ENCODE peak calls at places on chromosomes 6 and 20, in eight cellular contexts. O is stimulated activated CD4-positive, alpha-beta T cell treated with anti-CD3 and anti-CD28 coated beads, Interleukin-4, amount 100 ng/mL, for 4 hours; R is C1 segment of cervical spinal cord; X is activated CD4-positive, alpha-beta T cell treated with anti-CD3 and anti-CD28 coated beads for 1 hour; V is IMR-90; G is HTR-8/SVneo; I is effector CD4-positive, alpha-beta T cell; T is pancreas. F is an unnamed sample.

GRCh38 chr6:54193560-54193959 is 82.3 kb downstream of the MLIP start:
- DNase-seq in T (no peak), R (no peak), G (no peak), I (no peak), O (no peak), V (no peak), X (no peak), F (no peak)

GRCh38 chr6:29845405-29846006 is 17.9 kb downstream of the HLA-G start:
- DNase-seq in T (no peak), O (peak; percentile 23), G (no peak), X (no peak), V (no peak), I (no peak), R (no peak), F (no peak)

GRCh38 chr6:24089741-24090140 is 36.3 kb upstream of the NRSN1 start:
- DNase-seq in X (no peak), I (no peak), T (no peak), R (no peak), V (no peak), O (no peak), G (no peak), F (no peak)

GRCh38 chr20:50624351-50625016 is 66.9 kb downstream of the RIPOR3 start:
- DNase-seq in R (no peak), T (no peak), V (no peak), I (no peak), X (no peak), O (no peak), G (no peak), F (peak; percentile 94)

GRCh38 chr6:33008944-33009861 is at the start of gene HLA-DOA:
- DNase-seq in T (no peak), V (peak; percentile 5), X (no peak), G (peak; percentile 43), I (no peak), R (no peak), O (no peak), F (no peak)

GRCh38 chr6:11432091-11432490 is 105.5 kb upstream of the TMEM170B start:
- DNase-seq in R (no peak), T (no peak), I (no peak), G (no peak), X (no peak), V (no peak), O (no peak), F (no peak)

GRCh38 chr6:36327226-36328009 is 9.3 kb downstream of the BNIP5 start:
- DNase-seq in I (no peak), X (no peak), R (no peak), O (no peak), T (no peak), G (no peak), V (no peak), F (peak; percentile 26)

GRCh38 chr6:77131426-77131825 is 331.9 kb downstream of the HTR1B start:
- DNase-seq in V (no peak), I (no peak), G (no peak), O (no peak), X (no peak), R (no peak), T (no peak), F (no peak)

GRCh38 chr20:49286689-49287551 is 9.1 kb upstream of the ZNFX1 start:
- DNase-seq in I (no peak), T (no peak), R (no peak), X (no peak), G (no peak), V (peak; percentile 36), O (no peak), F (no peak)

GRCh38 chr6:79810153-79810806 is 137.1 kb downstream of the ELOVL4 start:
- DNase-seq in R (no peak), T (no peak), G (no peak), O (no peak), X (no peak), I (no peak), V (no peak), F (peak; percentile 58)

GRCh38 chr6:85751374-85752055 is 108.8 kb upstream of the SYNCRIP start:
- DNase-seq in T (no peak), I (no peak), R (no peak), V (no peak), O (no peak), G (no peak), X (no peak), F (no peak)

GRCh38 chr6:4577406-4577805 is 198.8 kb upstream of the CDYL start:
- DNase-seq in V (peak; percentile 99), O (no peak), T (no peak), R (no peak), I (no peak), X (no peak), G (no peak), F (no peak)

GRCh38 chr6:42200035-42200434 is 5.3 kb upstream of the GUCA1B start:
- DNase-seq in X (no peak), R (no peak), V (peak; percentile 99), G (no peak), I (no peak), T (no peak), O (no peak), F (no peak)

GRCh38 chr6:170292778-170293164 is 1.9 kb upstream of the DLL1 start:
- DNase-seq in I (no peak), V (no peak), X (no peak), G (no peak), R (no peak), T (no peak), O (no peak), F (peak; percentile 50)

GRCh38 chr20:10137533-10137932 is 81.1 kb upstream of the SNAP25 start:
- DNase-seq in G (no peak), I (no peak), T (no peak), V (no peak), X (no peak), R (no peak), O (no peak), F (no peak)

GRCh38 chr20:45970646-45971424 is 1.2 kb downstream of the ZNF335 start:
- DNase-seq in G (no peak), I (no peak), T (no peak), V (peak; percentile 19), X (no peak), O (no peak), R (no peak), F (no peak)

GRCh38 chr20:51531141-51531710 is 11.3 kb downstream of the NFATC2 start:
- DNase-seq in X (peak; percentile 51), V (peak; percentile 36), R (no peak), O (peak; percentile 66), T (no peak), I (peak; percentile 69), G (no peak), F (no peak)

GRCh38 chr20:39108746-39109145 is 146.6 kb downstream of the DHX35 start:
- DNase-seq in O (no peak), I (no peak), X (no peak), V (peak; percentile 27), T (no peak), R (no peak), G (peak; percentile 36), F (no peak)

GRCh38 chr6:71531841-71532240 is 243.2 kb downstream of the OGFRL1 start:
- DNase-seq in O (no peak), V (no peak), R (no peak), G (no peak), I (no peak), X (no peak), T (no peak), F (no peak)

GRCh38 chr6:157644043-157644810 is 178.8 kb upstream of the SNX9 start:
- DNase-seq in I (no peak), X (peak; percentile 25), T (no peak), R (no peak), G (peak; percentile 21), O (peak; percentile 35), V (no peak), F (peak; percentile 77)

GRCh38 chr6:10416863-10417641 is 2.2 kb upstream of the TFAP2A start:
- DNase-seq in T (no peak), X (no peak), R (no peak), I (no peak), O (no peak), G (no peak), V (no peak), F (no peak)

GRCh38 chr6:125869427-125869826 is 78.7 kb downstream of the NCOA7 start:
- DNase-seq in G (no peak), I (no peak), T (no peak), V (no peak), R (no peak), O (no peak), X (no peak), F (no peak)

GRCh38 chr6:44701038-44701636 is 313.6 kb downstream of the CDC5L start:
- DNase-seq in V (no peak), I (no peak), R (no peak), X (no peak), G (no peak), O (no peak), T (no peak), F (no peak)

GRCh38 chr6:151539506-151540268 is 45.9 kb downstream of the CCDC170 start:
- DNase-seq in V (no peak), R (no peak), T (no peak), O (no peak), X (no peak), I (no peak), G (no peak), F (no peak)

GRCh38 chr20:25508083-25508770 is 77.1 kb downstream of the NINL start:
- DNase-seq in V (peak; percentile 85), X (no peak), T (no peak), G (peak; percentile 45), O (no peak), R (no peak), I (no peak), F (no peak)

GRCh38 chr6:38056361-38056760 is 236.8 kb downstream of the ZFAND3 start:
- DNase-seq in X (no peak), I (no peak), T (no peak), O (no peak), G (no peak), V (no peak), R (no peak), F (no peak)

GRCh38 chr6:170208651-170209353 is 82.1 kb downstream of the DLL1 start:
- DNase-seq in X (no peak), V (no peak), T (no peak), R (no peak), I (no peak), O (no peak), G (no peak), F (no peak)

GRCh38 chr20:40651121-40651520 is 37.9 kb downstream of the MAFB start:
- DNase-seq in T (no peak), I (no peak), R (no peak), G (peak; percentile 44), O (no peak), X (no peak), V (peak; percentile 8), F (no peak)

GRCh38 chr20:50305636-50306477 is 115.2 kb downstream of the CEBPB start:
- DNase-seq in I (no peak), G (no peak), T (peak; percentile 53), X (no peak), V (no peak), R (no peak), O (no peak), F (peak; percentile 94)

GRCh38 chr6:149473080-149474052 is 11.4 kb downstream of the ZC3H12D start:
- DNase-seq in O (no peak), R (no peak), X (no peak), V (no peak), I (no peak), G (no peak), T (no peak), F (peak; percentile 64)

GRCh38 chr6:13953061-13953705 is 28.4 kb downstream of the RNF182 start:
- DNase-seq in T (no peak), G (peak; percentile 12), O (no peak), R (no peak), I (no peak), X (no peak), V (peak; percentile 51), F (no peak)

GRCh38 chr6:53179961-53180651 is 31.5 kb upstream of the GCM1 start:
- DNase-seq in V (peak; percentile 33), R (no peak), O (no peak), X (peak; percentile 21), G (no peak), I (peak; percentile 8), T (peak; percentile 65), F (peak; percentile 6)

GRCh38 chr6:102701019-102701418 is 1307.5 kb downstream of the GRIK2 start:
- DNase-seq in X (no peak), O (no peak), V (no peak), G (no peak), T (no peak), I (no peak), R (no peak), F (no peak)